ENCODE peak calls at places on chromosome 12, in six cellular contexts. O, A, Y, J, Q and Z are unnamed samples.

GRCh38 chr12:2891240-2892053 is 756 bp downstream of the TULP3 start:
- DNase-seq in O (peak; percentile 76), Q (no peak), J (peak; percentile 77), Y (no peak), A (peak; percentile 74), Z (peak; percentile 61)

GRCh38 chr12:111993290-111994150 is 19.4 kb downstream of the TMEM116 start:
- DNase-seq in O (no peak), J (no peak), A (no peak), Y (peak; percentile 42), Q (no peak), Z (no peak)

GRCh38 chr12:65824314-65824563 is at the start of gene HMGA2:
- DNase-seq in Q (no peak), O (peak; percentile 31), A (peak; percentile 83), Y (no peak), J (no peak), Z (no peak)

GRCh38 chr12:78684419-78684818 is 180.2 kb upstream of the SYT1 start:
- DNase-seq in O (no peak), Q (no peak), J (no peak), Y (no peak), A (no peak), Z (no peak)

GRCh38 chr12:28237423-28237822 is 47.2 kb downstream of the CCDC91 start:
- DNase-seq in Q (no peak), Y (no peak), J (no peak), O (no peak), A (no peak), Z (no peak)

GRCh38 chr12:40557980-40558379 is 134.3 kb upstream of the CNTN1 start:
- DNase-seq in A (no peak), Q (no peak), J (no peak), O (no peak), Y (no peak), Z (no peak)

GRCh38 chr12:11758838-11759509 is 109.5 kb downstream of the ETV6 start:
- DNase-seq in A (peak; percentile 79), O (no peak), J (peak; percentile 76), Q (no peak), Y (peak; percentile 82), Z (no peak)

GRCh38 chr12:108875682-108876361 is 4.1 kb upstream of the DAO start:
- DNase-seq in J (no peak), Y (no peak), A (no peak), O (no peak), Q (no peak), Z (no peak)

GRCh38 chr12:12327802-12328201 is 22.2 kb downstream of the MANSC1 start:
- DNase-seq in A (peak; percentile 80), Q (peak; percentile 34), Y (no peak), J (peak; percentile 71), O (no peak), Z (no peak)

GRCh38 chr12:120247621-120248030 is 17.9 kb downstream of the PXN start:
- DNase-seq in O (peak; percentile 71), Y (no peak), J (no peak), A (no peak), Q (no peak), Z (no peak)

GRCh38 chr12:120534703-120535655 is 823 bp downstream of the RNF10 start:
- DNase-seq in Y (peak; percentile 73), Q (no peak), O (peak; percentile 43), A (peak; percentile 70), J (peak; percentile 72), Z (peak; percentile 62)

GRCh38 chr12:119988788-119989618 is at the start of gene BICDL1:
- DNase-seq in Y (peak; percentile 99), J (peak; percentile 85), Q (peak; percentile 80), O (peak; percentile 79), A (peak; percentile 35), Z (peak; percentile 55)

GRCh38 chr12:2170376-2170775 is 117.6 kb downstream of the CACNA1C start:
- DNase-seq in A (peak; percentile 59), O (no peak), J (no peak), Q (no peak), Y (no peak), Z (peak; percentile 64)

GRCh38 chr12:58920102-58920955 is at the start of gene LRIG3:
- DNase-seq in Y (peak; percentile 66), J (peak; percentile 96), A (peak; percentile 91), O (peak; percentile 82), Q (no peak), Z (peak; percentile 95)

GRCh38 chr12:12384601-12385321 is 27.9 kb downstream of the BORCS5 start:
- DNase-seq in J (peak; percentile 55), A (no peak), O (no peak), Y (no peak), Q (no peak), Z (no peak)

GRCh38 chr12:88723219-88723618 is 142.9 kb upstream of the KITLG start:
- DNase-seq in Q (no peak), A (peak; percentile 61), J (no peak), Y (no peak), O (no peak), Z (no peak)

GRCh38 chr12:116924558-116925453 is 14.1 kb downstream of the FBXW8 start:
- DNase-seq in O (peak; percentile 35), A (peak; percentile 52), J (no peak), Q (peak; percentile 62), Y (peak; percentile 52), Z (peak; percentile 72)

GRCh38 chr12:112559784-112560183 is 141.0 kb downstream of the PTPN11 start:
- DNase-seq in J (no peak), O (no peak), A (peak; percentile 2), Q (no peak), Y (no peak), Z (no peak)

GRCh38 chr12:100987552-100988277 is 193.1 kb downstream of the ANO4 start:
- DNase-seq in A (peak; percentile 38), O (peak; percentile 47), J (peak; percentile 23), Q (peak; percentile 91), Y (peak; percentile 72), Z (peak; percentile 62)

GRCh38 chr12:57124259-57124877 is 3.9 kb upstream of the LRP1 start:
- DNase-seq in A (peak; percentile 86), O (peak; percentile 80), Q (no peak), J (peak; percentile 78), Y (no peak), Z (peak; percentile 66)

GRCh38 chr12:108753969-108754368 is 22.7 kb upstream of the CORO1C start:
- DNase-seq in A (no peak), O (no peak), Q (no peak), J (no peak), Y (no peak), Z (no peak)

GRCh38 chr12:122283680-122284079 is 17.4 kb upstream of the VPS33A start:
- DNase-seq in Q (no peak), A (no peak), Y (no peak), O (no peak), J (no peak), Z (no peak)

GRCh38 chr12:121894633-121895032 is 6.0 kb downstream of the PSMD9 start:
- DNase-seq in J (peak; percentile 23), O (no peak), Q (no peak), Y (no peak), A (peak; percentile 62), Z (no peak)

GRCh38 chr12:28830491-28830890 is 318.6 kb upstream of the FAR2 start:
- DNase-seq in J (no peak), Y (no peak), A (no peak), O (no peak), Q (no peak), Z (no peak)

GRCh38 chr12:130489293-130489692 is 151.6 kb downstream of the PIWIL1 start:
- DNase-seq in O (no peak), Q (no peak), A (no peak), Y (no peak), J (no peak), Z (no peak)

GRCh38 chr12:112314981-112315380 is 67.2 kb downstream of the HECTD4 start:
- DNase-seq in J (no peak), Y (no peak), A (no peak), O (no peak), Q (no peak), Z (no peak)

GRCh38 chr12:20268771-20269170 is 99.6 kb upstream of the PDE3A start:
- DNase-seq in Q (no peak), Y (no peak), J (no peak), O (no peak), A (no peak), Z (no peak)

GRCh38 chr12:98644433-98644711 is 216 bp downstream of the IKBIP start:
- DNase-seq in J (peak; percentile 70), Y (no peak), A (no peak), O (peak; percentile 35), Q (no peak), Z (peak; percentile 68)

GRCh38 chr12:110846615-110847566 is at the start of gene CCDC63:
- DNase-seq in J (peak; percentile 85), Q (no peak), O (peak; percentile 61), A (peak; percentile 56), Y (peak; percentile 44), Z (peak; percentile 28)

GRCh38 chr12:123270380-123271181 is 1.1 kb downstream of the CDK2AP1 start:
- DNase-seq in O (peak; percentile 36), J (no peak), A (peak; percentile 53), Q (no peak), Y (peak; percentile 46), Z (peak; percentile 40)

GRCh38 chr12:16586350-16587109 is 19.4 kb downstream of the LMO3 start:
- DNase-seq in A (peak; percentile 96), J (no peak), Y (no peak), Q (no peak), O (peak; percentile 25), Z (peak; percentile 71)
- H3K4me3 ChIP-seq in A (no peak overlapping the region), J (no peak overlapping the region), Y (no peak overlapping the region), Q (no peak overlapping the region), O (no peak overlapping the region), Z (no peak overlapping the region)

DNA sequence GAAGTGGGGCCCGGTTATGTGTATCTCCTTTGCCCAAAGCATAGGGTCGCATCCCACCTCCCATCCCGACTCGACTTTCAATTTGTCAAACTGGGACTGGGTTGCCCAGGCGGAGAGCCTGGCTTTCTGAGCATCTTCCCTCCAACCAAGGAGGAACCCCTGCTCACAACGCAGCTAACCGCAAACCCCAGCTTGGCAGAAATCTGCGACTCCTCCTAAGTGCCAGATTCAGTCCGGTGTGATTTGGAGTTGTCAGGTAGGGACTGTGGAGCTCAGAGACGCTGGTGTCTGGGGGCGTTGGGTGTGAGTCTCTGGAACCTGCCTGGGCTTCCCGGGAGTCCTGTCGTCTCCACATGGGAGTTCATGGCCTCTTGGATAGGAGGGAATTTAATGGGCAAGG is 1126.7 kb downstream of the AACS start:
- DNase-seq in A (no peak), Q (no peak), J (no peak), O (no peak), Y (no peak), Z (no peak)
- H3K4me3 ChIP-seq in A (no peak overlapping the region), Q (no peak overlapping the region), J (no peak overlapping the region), O (no peak overlapping the region), Y (no peak overlapping the region), Z (no peak overlapping the region)

GRCh38 chr12:95717336-95717928 is 73.1 kb downstream of the NTN4 start:
- DNase-seq in Q (no peak), J (no peak), A (no peak), O (no peak), Y (no peak), Z (no peak)
- H3K4me3 ChIP-seq in Q (no peak overlapping the region), J (no peak overlapping the region), A (no peak overlapping the region), O (no peak overlapping the region), Y (no peak overlapping the region), Z (no peak overlapping the region)

GRCh38 chr12:45050331-45050750 is 558 bp downstream of the DBX2 start:
- DNase-seq in Y (peak; percentile 13), A (no peak), J (peak; percentile 11), Q (no peak), O (no peak), Z (no peak)
- H3K4me3 ChIP-seq in Y (no peak overlapping the region), A (no peak overlapping the region), J (peak overlapping the region; percentile 52), Q (no peak overlapping the region), O (no peak overlapping the region), Z (no peak overlapping the region)